ENCODE peak calls at places on chromosomes 6 and 20, in six cellular contexts. O, N, W, A, D and X are unnamed samples. For H3K27me3, the result is how much of the 10 kb centered on the place peaks cover.

GRCh38 chr6:41729624-41730023 is 5.8 kb downstream of the TFEB start:
- DNase-seq in O (no peak), N (no peak), W (no peak), A (no peak), D (no peak), X (no peak)

GRCh38 chr6:53651764-53652401 is 13.7 kb downstream of the KLHL31 start:
- DNase-seq in O (peak), N (peak), W (peak), A (peak), D (peak), X (peak)

GRCh38 chr20:42063176-42063575 is 445.0 kb upstream of the CHD6 start:
- DNase-seq in O (no peak), N (no peak), W (no peak), A (no peak), D (no peak), X (no peak)

GRCh38 chr6:53492860-53493634 is 51.9 kb downstream of the GCLC start:
- DNase-seq in O (peak), N (no peak), W (peak), A (peak), D (no peak), X (no peak)

GRCh38 chr20:43982016-43982415 is 67.4 kb downstream of the TOX2 start:
- DNase-seq in O (no peak), N (no peak), W (no peak), A (no peak), D (no peak), X (no peak)

GRCh38 chr20:53579266-53579580 is 14.4 kb downstream of the ZNF217 start:
- DNase-seq in O (no peak), N (no peak), W (no peak), A (no peak), D (no peak), X (no peak)

GRCh38 chr20:48841861-48842529 is 14.2 kb upstream of the PREX1 start:
- DNase-seq in O (no peak), N (no peak), W (peak), A (no peak), D (no peak), X (no peak)

GRCh38 chr6:54291738-54292137 is 16.5 kb upstream of the TINAG start:
- DNase-seq in O (no peak), N (no peak), W (peak), A (no peak), D (no peak), X (no peak)

GRCh38 chr20:50038574-50038991 is 55.8 kb downstream of the SNAI1 start:
- DNase-seq in O (no peak), N (no peak), W (no peak), A (peak), D (no peak), X (no peak)

GRCh38 chr6:35081426-35081851 is 59.7 kb downstream of the TCP11 start:
- DNase-seq in O (no peak), N (no peak), W (peak), A (peak), D (peak), X (no peak)

GRCh38 chr6:36121752-36122494 is 8.4 kb upstream of the MAPK13 start:
- DNase-seq in O (no peak), N (no peak), W (no peak), A (no peak), D (no peak), X (no peak)

GRCh38 chr6:32370510-32370909 is 1.2 kb downstream of the TSBP1 start:
- DNase-seq in O (no peak), N (no peak), W (peak), A (no peak), D (no peak), X (no peak)

GRCh38 chr6:111604259-111605099 is 1.2 kb downstream of the TRAF3IP2 start:
- DNase-seq in O (no peak), N (peak), W (peak), A (peak), D (no peak), X (no peak)

GRCh38 chr6:76992553-76992952 is 470.7 kb downstream of the HTR1B start:
- DNase-seq in O (no peak), N (no peak), W (no peak), A (no peak), D (no peak), X (no peak)

GRCh38 chr6:85323435-85324040 is 126.3 kb upstream of the NT5E start:
- DNase-seq in O (peak), N (peak), W (peak), A (peak), D (peak), X (peak)

GRCh38 chr20:36465109-36466080 is 75.9 kb upstream of the MYL9 start:
- DNase-seq in O (no peak), N (peak), W (peak), A (peak), D (peak), X (peak)

GRCh38 chr6:40789143-40789764 is 202.1 kb upstream of the LRFN2 start:
- DNase-seq in O (peak), N (no peak), W (no peak), A (peak), D (no peak), X (no peak)

DNA sequence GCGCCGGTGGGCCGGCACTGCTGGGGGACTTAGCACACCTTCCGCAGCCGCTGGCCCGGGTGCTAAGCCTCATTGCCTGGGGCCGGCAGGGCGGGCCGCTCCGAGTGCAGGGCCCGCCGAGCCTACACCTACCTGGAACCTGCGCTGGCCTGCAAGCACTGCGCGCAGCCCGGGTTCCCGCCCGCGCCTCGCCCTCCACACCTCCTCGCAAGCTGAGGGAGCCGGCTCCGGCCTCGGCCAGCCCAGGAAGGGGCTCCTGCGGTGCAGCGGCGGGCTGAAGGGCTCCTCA is 10.7 kb upstream of the MPC1 start:
- DNase-seq in O (no peak), N (no peak), W (no peak), A (no peak), D (no peak), X (no peak)
- H3K27me3 ChIP-seq in O (under half), N (under half), W (under half), A (under half), D (under half), X (under half)

GRCh38 chr20:1323256-1323655 is 5.7 kb downstream of the SDCBP2 start:
- DNase-seq in O (no peak), N (no peak), W (no peak), A (peak), D (peak), X (no peak)

GRCh38 chr20:1322511-1323245 is 6.3 kb downstream of the SDCBP2 start:
- DNase-seq in O (no peak), N (no peak), W (peak), A (peak), D (peak), X (no peak)

GRCh38 chr20:1320902-1321653 is 7.9 kb downstream of the SDCBP2 start:
- DNase-seq in O (no peak), N (no peak), W (no peak), A (no peak), D (peak), X (no peak)

GRCh38 chr20:1320016-1320415 is 8.9 kb downstream of the SDCBP2 start:
- DNase-seq in O (no peak), N (no peak), W (no peak), A (no peak), D (no peak), X (no peak)

GRCh38 chr20:1321654-1321939 is 7.3 kb downstream of the SDCBP2 start:
- DNase-seq in O (no peak), N (no peak), W (no peak), A (no peak), D (no peak), X (no peak)
- H3K27ac ChIP-seq in O (no peak), N (peak), W (no peak), A (no peak), D (no peak), X (no peak)

DNA sequence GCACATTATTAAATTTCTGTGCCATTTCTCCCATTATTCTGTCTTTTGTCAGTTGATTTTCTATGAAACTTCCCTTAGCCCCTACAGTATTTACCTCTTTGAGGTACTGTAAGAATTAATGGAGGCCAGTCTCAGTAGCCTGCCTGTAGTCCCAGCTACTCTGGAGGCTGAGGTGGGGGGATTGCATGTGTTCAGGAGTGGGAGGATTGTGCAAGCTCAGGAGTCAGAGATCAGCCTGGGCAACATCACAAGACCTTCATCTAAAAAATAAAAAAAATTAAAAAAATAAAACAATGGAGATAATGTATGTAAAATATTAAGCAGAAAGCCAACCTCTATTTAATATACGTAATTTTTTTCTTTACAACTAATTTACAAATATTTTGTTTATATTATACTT is 77.8 kb downstream of the OR2B2 start:
- DNase-seq in O (no peak), N (no peak), W (no peak), A (no peak), D (no peak), X (no peak)
- TF ChIP-seq CTCF in O (no peak), N (no peak), W (no peak), A (no peak), D (no peak), X (no peak)

GRCh38 chr20:63176035-63176434 is 39.9 kb downstream of the YTHDF1 start:
- DNase-seq in O (no peak), N (no peak), W (no peak), A (peak), D (no peak), X (no peak)

GRCh38 chr20:63173552-63174191 is 42.3 kb downstream of the YTHDF1 start:
- DNase-seq in O (no peak), N (no peak), W (no peak), A (no peak), D (no peak), X (no peak)

GRCh38 chr20:63172726-63173125 is 43.2 kb downstream of the YTHDF1 start:
- DNase-seq in O (no peak), N (no peak), W (no peak), A (peak), D (no peak), X (no peak)

GRCh38 chr20:63175031-63175895 is 40.7 kb downstream of the YTHDF1 start:
- DNase-seq in O (no peak), N (no peak), W (no peak), A (no peak), D (no peak), X (no peak)

DNA sequence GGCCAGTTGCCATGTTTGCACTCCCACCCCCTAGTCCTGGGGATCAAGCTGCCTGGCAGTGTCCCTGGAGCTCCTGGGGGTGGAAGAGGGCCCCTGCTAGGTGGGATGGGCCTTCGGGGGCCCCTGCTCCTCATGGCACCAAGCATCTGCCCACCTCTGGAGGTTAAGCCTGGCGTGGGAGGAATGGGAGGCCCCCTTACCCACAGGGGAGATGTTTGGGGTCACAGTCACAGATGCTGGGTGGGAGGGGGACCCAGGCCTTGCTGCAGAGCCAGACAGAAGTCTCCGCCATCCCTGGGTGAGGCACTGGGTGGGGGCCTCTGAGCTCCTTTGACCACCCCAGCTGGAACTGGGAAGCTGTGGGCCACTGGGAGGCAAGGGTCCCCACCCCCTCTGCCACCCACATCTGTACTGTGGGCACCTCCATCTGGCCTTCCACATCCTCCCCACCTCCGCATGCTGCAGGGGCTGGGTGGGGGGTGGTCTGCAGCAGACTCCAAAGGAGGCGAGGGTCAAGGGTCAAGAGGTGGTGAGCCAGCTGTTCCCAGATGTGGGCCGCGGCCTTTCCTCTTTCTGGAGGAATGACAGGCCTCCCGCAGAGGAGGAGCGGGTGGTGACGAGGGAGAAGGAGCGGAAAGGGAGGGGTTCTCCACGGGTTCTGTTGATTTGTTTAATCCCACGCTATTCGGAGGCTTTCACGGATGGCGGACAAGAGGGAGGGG is 41.5 kb downstream of the YTHDF1 start:
- DNase-seq in O (no peak), N (no peak), W (no peak), A (no peak), D (no peak), X (no peak)
- H3K27me3 ChIP-seq in O (half or more), N (half or more), W (under half), A (half or more), D (half or more), X (half or more)

DNA sequence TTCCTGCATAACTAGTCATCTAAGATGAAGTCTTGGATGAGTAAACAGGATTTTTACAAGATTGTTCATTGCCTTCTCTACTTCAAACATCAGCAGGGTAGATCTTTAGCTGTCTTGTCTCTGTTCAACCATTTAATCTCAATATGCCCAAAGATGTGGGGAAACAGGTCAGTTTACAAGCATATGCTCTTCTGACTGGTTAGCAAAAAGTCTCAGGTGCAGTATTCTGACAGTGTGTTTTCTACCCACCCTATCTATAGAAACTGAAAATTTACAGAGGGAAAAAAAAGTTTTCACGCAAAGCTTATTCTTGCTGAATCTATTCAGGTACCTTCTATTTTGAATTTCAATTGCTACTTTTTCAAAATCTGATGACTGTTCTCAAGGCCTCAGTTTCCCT is 29.0 kb downstream of the MAP3K5 start:
- DNase-seq in O (no peak), N (no peak), W (no peak), A (no peak), D (no peak), X (no peak)
- H3K27ac ChIP-seq in O (no peak), N (no peak), W (no peak), A (no peak), D (peak), X (no peak)

GRCh38 chr6:45049188-45049843 is 278.8 kb upstream of the RUNX2 start:
- DNase-seq in O (no peak), N (no peak), W (peak), A (peak), D (no peak), X (no peak)

GRCh38 chr6:45044510-45045252 is 283.4 kb upstream of the RUNX2 start:
- DNase-seq in O (no peak), N (no peak), W (peak), A (no peak), D (no peak), X (no peak)

GRCh38 chr6:45044086-45044485 is 284.0 kb upstream of the RUNX2 start:
- DNase-seq in O (no peak), N (no peak), W (no peak), A (no peak), D (no peak), X (no peak)

GRCh38 chr6:45047573-45047972 is 280.6 kb upstream of the RUNX2 start:
- DNase-seq in O (no peak), N (no peak), W (no peak), A (no peak), D (no peak), X (no peak)

DNA sequence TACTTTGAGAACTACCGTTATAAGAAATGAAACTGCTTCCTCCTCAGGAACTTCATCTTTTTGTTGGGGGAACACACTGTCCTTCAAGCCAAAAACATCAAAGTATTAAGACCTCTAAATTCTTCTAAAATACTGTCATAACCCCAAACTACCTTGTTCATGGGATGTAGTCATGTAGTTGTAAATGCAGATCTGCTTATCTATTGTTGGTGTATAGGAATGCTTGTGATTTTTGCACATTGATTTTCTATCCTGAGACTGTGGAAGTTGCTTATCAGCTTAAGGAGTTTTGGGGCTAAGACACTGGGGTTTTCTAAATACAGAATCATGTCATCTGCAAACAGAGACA is 282.9 kb upstream of the RUNX2 start:
- DNase-seq in O (no peak), N (no peak), W (peak), A (no peak), D (no peak), X (no peak)
- TF ChIP-seq CTCF in O (no peak), N (no peak), W (no peak), A (no peak), D (no peak), X (no peak)

GRCh38 chr6:150027806-150028565 is 2.7 kb upstream of the RAET1L start:
- DNase-seq in O (no peak), N (no peak), W (no peak), A (peak), D (no peak), X (no peak)
- H3K27me3 ChIP-seq in O (under half), N (under half), W (under half), A (under half), D (under half), X (under half)